ENCODE peak calls at places on chromosomes 16 and 17, in nine cellular contexts. One of them, this sample, is unnamed.

GRCh38 chr16:10558746-10559641 is 21.4 kb downstream of the EMP2 start:
- ATAC-seq in pancreas: peak; percentile 62
- ATAC-seq in CD8-positive, alpha-beta T cell: no peak
- ATAC-seq in left cardiac atrium: peak; percentile 87
- ATAC-seq in stimulated activated effector memory CD8-positive, alpha-beta T cell treated with anti-CD3 and anti-CD28 coated beads, Interleukin-12 subunit alpha, Interleukin-12 subunit beta, amount 100 ng/mL, for 72 hours: no peak
- ATAC-seq in activated B cell treated with CpG ODN at 0.5 μM for 24 hours: no peak
- ATAC-seq in activated T-helper 17 cell treated with anti-CD3 and anti-CD28 coated beads, Interleukin-2, amount 50 U/mL, for 72 hours: no peak
- ATAC-seq in heart right ventricle: peak; percentile 82
- ATAC-seq in right cardiac atrium: peak; percentile 88
- ATAC-seq in this sample: no peak

GRCh38 chr16:13702614-13703013 is 217.3 kb upstream of the ERCC4 start:
- ATAC-seq in stimulated activated effector memory CD8-positive, alpha-beta T cell treated with anti-CD3 and anti-CD28 coated beads, Interleukin-12 subunit alpha, Interleukin-12 subunit beta, amount 100 ng/mL, for 72 hours: no peak
- ATAC-seq in left cardiac atrium: peak; percentile 38
- ATAC-seq in pancreas: peak; percentile 62
- ATAC-seq in CD8-positive, alpha-beta T cell: no peak
- ATAC-seq in heart right ventricle: no peak
- ATAC-seq in activated T-helper 17 cell treated with anti-CD3 and anti-CD28 coated beads, Interleukin-2, amount 50 U/mL, for 72 hours: no peak
- ATAC-seq in activated B cell treated with CpG ODN at 0.5 μM for 24 hours: no peak
- ATAC-seq in right cardiac atrium: no peak
- ATAC-seq in this sample: no peak

GRCh38 chr17:35912942-35913341 is 17.6 kb downstream of the RDM1 start:
- ATAC-seq in pancreas: no peak
- ATAC-seq in CD8-positive, alpha-beta T cell: no peak
- ATAC-seq in stimulated activated effector memory CD8-positive, alpha-beta T cell treated with anti-CD3 and anti-CD28 coated beads, Interleukin-12 subunit alpha, Interleukin-12 subunit beta, amount 100 ng/mL, for 72 hours: peak; percentile 77
- ATAC-seq in right cardiac atrium: no peak
- ATAC-seq in activated T-helper 17 cell treated with anti-CD3 and anti-CD28 coated beads, Interleukin-2, amount 50 U/mL, for 72 hours: no peak
- ATAC-seq in left cardiac atrium: no peak
- ATAC-seq in heart right ventricle: no peak
- ATAC-seq in activated B cell treated with CpG ODN at 0.5 μM for 24 hours: no peak
- ATAC-seq in this sample: peak; percentile 66

GRCh38 chr16:17205279-17206139 is 265.3 kb downstream of the XYLT1 start:
- ATAC-seq in stimulated activated effector memory CD8-positive, alpha-beta T cell treated with anti-CD3 and anti-CD28 coated beads, Interleukin-12 subunit alpha, Interleukin-12 subunit beta, amount 100 ng/mL, for 72 hours: no peak
- ATAC-seq in right cardiac atrium: no peak
- ATAC-seq in activated B cell treated with CpG ODN at 0.5 μM for 24 hours: no peak
- ATAC-seq in CD8-positive, alpha-beta T cell: no peak
- ATAC-seq in activated T-helper 17 cell treated with anti-CD3 and anti-CD28 coated beads, Interleukin-2, amount 50 U/mL, for 72 hours: no peak
- ATAC-seq in left cardiac atrium: no peak
- ATAC-seq in heart right ventricle: no peak
- ATAC-seq in pancreas: peak; percentile 92
- ATAC-seq in this sample: no peak

GRCh38 chr16:30018731-30019158 is 4.3 kb upstream of the C16orf92 start:
- ATAC-seq in right cardiac atrium: no peak
- ATAC-seq in activated T-helper 17 cell treated with anti-CD3 and anti-CD28 coated beads, Interleukin-2, amount 50 U/mL, for 72 hours: peak; percentile 22
- ATAC-seq in left cardiac atrium: no peak
- ATAC-seq in CD8-positive, alpha-beta T cell: no peak
- ATAC-seq in pancreas: no peak
- ATAC-seq in heart right ventricle: no peak
- ATAC-seq in activated B cell treated with CpG ODN at 0.5 μM for 24 hours: no peak
- ATAC-seq in stimulated activated effector memory CD8-positive, alpha-beta T cell treated with anti-CD3 and anti-CD28 coated beads, Interleukin-12 subunit alpha, Interleukin-12 subunit beta, amount 100 ng/mL, for 72 hours: peak; percentile 36
- ATAC-seq in this sample: no peak

GRCh38 chr17:40598021-40598927 is 33.0 kb upstream of the CCR7 start:
- ATAC-seq in right cardiac atrium: no peak
- ATAC-seq in activated B cell treated with CpG ODN at 0.5 μM for 24 hours: no peak
- ATAC-seq in activated T-helper 17 cell treated with anti-CD3 and anti-CD28 coated beads, Interleukin-2, amount 50 U/mL, for 72 hours: no peak
- ATAC-seq in pancreas: no peak
- ATAC-seq in left cardiac atrium: peak; percentile 25
- ATAC-seq in stimulated activated effector memory CD8-positive, alpha-beta T cell treated with anti-CD3 and anti-CD28 coated beads, Interleukin-12 subunit alpha, Interleukin-12 subunit beta, amount 100 ng/mL, for 72 hours: peak; percentile 75
- ATAC-seq in CD8-positive, alpha-beta T cell: no peak
- ATAC-seq in heart right ventricle: no peak
- ATAC-seq in this sample: no peak

GRCh38 chr16:88634141-88634993 is 4.0 kb upstream of the IL17C start:
- ATAC-seq in CD8-positive, alpha-beta T cell: peak; percentile 39
- ATAC-seq in left cardiac atrium: peak; percentile 63
- ATAC-seq in heart right ventricle: peak; percentile 51
- ATAC-seq in right cardiac atrium: peak; percentile 56
- ATAC-seq in stimulated activated effector memory CD8-positive, alpha-beta T cell treated with anti-CD3 and anti-CD28 coated beads, Interleukin-12 subunit alpha, Interleukin-12 subunit beta, amount 100 ng/mL, for 72 hours: peak; percentile 57
- ATAC-seq in pancreas: no peak
- ATAC-seq in activated B cell treated with CpG ODN at 0.5 μM for 24 hours: peak; percentile 61
- ATAC-seq in activated T-helper 17 cell treated with anti-CD3 and anti-CD28 coated beads, Interleukin-2, amount 50 U/mL, for 72 hours: peak; percentile 61
- ATAC-seq in this sample: peak; percentile 84

GRCh38 chr16:4214215-4214621 is 27.7 kb downstream of the SRL start:
- ATAC-seq in CD8-positive, alpha-beta T cell: no peak
- ATAC-seq in activated T-helper 17 cell treated with anti-CD3 and anti-CD28 coated beads, Interleukin-2, amount 50 U/mL, for 72 hours: peak; percentile 44
- ATAC-seq in activated B cell treated with CpG ODN at 0.5 μM for 24 hours: no peak
- ATAC-seq in stimulated activated effector memory CD8-positive, alpha-beta T cell treated with anti-CD3 and anti-CD28 coated beads, Interleukin-12 subunit alpha, Interleukin-12 subunit beta, amount 100 ng/mL, for 72 hours: no peak
- ATAC-seq in right cardiac atrium: no peak
- ATAC-seq in heart right ventricle: peak; percentile 21
- ATAC-seq in pancreas: peak; percentile 46
- ATAC-seq in left cardiac atrium: no peak
- ATAC-seq in this sample: no peak